ENCODE peak calls at places on chromosomes 4 and X, in six cellular contexts. O is lung, I is heart right ventricle, T is IMR-90, B is left ventricle myocardium inferior, Y is heart left ventricle. P is an unnamed sample.

GRCh38 chrX:50100188-50100587 is 100.6 kb downstream of the AKAP4 start:
- DNase-seq in O (no peak), I (no peak), T (no peak), B (no peak), Y (no peak), P (no peak)

GRCh38 chr4:181760560-181760959 is 482.6 kb upstream of the TENM3 start:
- DNase-seq in O (no peak), I (no peak), T (no peak), B (no peak), Y (no peak), P (no peak)

GRCh38 chr4:129641179-129641578 is 545.2 kb downstream of the C4orf33 start:
- DNase-seq in O (peak; percentile 50), I (no peak), T (peak; percentile 22), B (peak; percentile 20), Y (no peak), P (peak; percentile 56)

GRCh38 chr4:48141048-48141447 is 7.0 kb upstream of the TXK start:
- DNase-seq in O (no peak), I (no peak), T (peak; percentile 56), B (no peak), Y (no peak), P (no peak)

GRCh38 chrX:7263961-7264360 is 116.0 kb upstream of the PUDP start:
- DNase-seq in O (no peak), I (no peak), T (no peak), B (no peak), Y (no peak), P (no peak)

GRCh38 chr4:119695216-119695615 is 66.6 kb upstream of the PDE5A start:
- DNase-seq in O (no peak), I (no peak), T (peak; percentile 46), B (no peak), Y (no peak), P (no peak)

GRCh38 chr4:188941524-188942109 is 802.4 kb downstream of the TRIML1 start:
- DNase-seq in O (no peak), I (no peak), T (peak; percentile 100), B (no peak), Y (no peak), P (no peak)

GRCh38 chr4:121484633-121485032 is 103.8 kb upstream of the QRFPR start:
- DNase-seq in O (no peak), I (no peak), T (peak; percentile 66), B (no peak), Y (no peak), P (no peak)

GRCh38 chr4:1769692-1770091 is 23.4 kb upstream of the FGFR3 start:
- DNase-seq in O (no peak), I (no peak), T (no peak), B (no peak), Y (no peak), P (no peak)

GRCh38 chr4:162149644-162150043 is 14.2 kb downstream of the FSTL5 start:
- DNase-seq in O (no peak), I (no peak), T (no peak), B (no peak), Y (no peak), P (no peak)

GRCh38 chr4:8284391-8284790 is 14.8 kb downstream of the HTRA3 start:
- DNase-seq in O (no peak), I (peak; percentile 17), T (no peak), B (no peak), Y (peak; percentile 58), P (no peak)

GRCh38 chr4:76955187-76955586 is 5.6 kb downstream of the SEPTIN11 start:
- DNase-seq in O (no peak), I (no peak), T (peak; percentile 69), B (no peak), Y (no peak), P (no peak)

GRCh38 chrX:88170528-88170927 is 576.5 kb upstream of the CPXCR1 start:
- DNase-seq in O (no peak), I (no peak), T (no peak), B (no peak), Y (no peak), P (no peak)

GRCh38 chr4:143389543-143390195 is 53.0 kb downstream of the GAB1 start:
- DNase-seq in O (no peak), I (no peak), T (peak; percentile 73), B (no peak), Y (no peak), P (no peak)

GRCh38 chrX:76555816-76556215 is 128.3 kb downstream of the MAGEE1 start:
- DNase-seq in O (no peak), I (no peak), T (peak; percentile 22), B (no peak), Y (no peak), P (no peak)

GRCh38 chrX:74420194-74421035 is 878 bp upstream of the SLC16A2 start:
- DNase-seq in O (peak; percentile 46), I (peak; percentile 77), T (peak; percentile 48), B (peak; percentile 75), Y (peak; percentile 87), P (peak; percentile 51)

GRCh38 chr4:153428816-153429592 is 37.2 kb upstream of the TMEM131L start:
- DNase-seq in O (no peak), I (no peak), T (peak; percentile 18), B (no peak), Y (no peak), P (no peak)

GRCh38 chr4:153432971-153433752 is 33.0 kb upstream of the TMEM131L start:
- DNase-seq in O (peak; percentile 69), I (peak; percentile 18), T (peak; percentile 64), B (peak; percentile 26), Y (no peak), P (peak; percentile 75)

GRCh38 chr4:153438916-153439756 is 27.0 kb upstream of the TMEM131L start:
- DNase-seq in O (no peak), I (no peak), T (no peak), B (no peak), Y (no peak), P (no peak)

GRCh38 chr4:153433753-153434105 is 32.4 kb upstream of the TMEM131L start:
- DNase-seq in O (no peak), I (no peak), T (no peak), B (no peak), Y (no peak), P (no peak)

GRCh38 chr4:153434190-153434589 is 32.0 kb upstream of the TMEM131L start:
- DNase-seq in O (no peak), I (no peak), T (no peak), B (no peak), Y (no peak), P (no peak)
- H3K27ac ChIP-seq in O (no peak overlapping the region), I (no peak overlapping the region), T (no peak overlapping the region), B (no peak overlapping the region), Y (no peak overlapping the region), P (no peak overlapping the region)

GRCh38 chrX:69028006-69028760 is 137.1 kb downstream of the PJA1 start:
- DNase-seq in O (peak; percentile 26), I (no peak), T (no peak), B (no peak), Y (no peak), P (no peak)
- H3K4me1 ChIP-seq in O (peaks cover 12% of the 10 kb centered on the region), I (peaks cover 6% of the 10 kb centered on the region), T (peaks cover 22% of the 10 kb centered on the region), B (peaks cover 33% of the 10 kb centered on the region), Y (no peaks in the 10 kb centered on the region), P (no peaks in the 10 kb centered on the region)

DNA sequence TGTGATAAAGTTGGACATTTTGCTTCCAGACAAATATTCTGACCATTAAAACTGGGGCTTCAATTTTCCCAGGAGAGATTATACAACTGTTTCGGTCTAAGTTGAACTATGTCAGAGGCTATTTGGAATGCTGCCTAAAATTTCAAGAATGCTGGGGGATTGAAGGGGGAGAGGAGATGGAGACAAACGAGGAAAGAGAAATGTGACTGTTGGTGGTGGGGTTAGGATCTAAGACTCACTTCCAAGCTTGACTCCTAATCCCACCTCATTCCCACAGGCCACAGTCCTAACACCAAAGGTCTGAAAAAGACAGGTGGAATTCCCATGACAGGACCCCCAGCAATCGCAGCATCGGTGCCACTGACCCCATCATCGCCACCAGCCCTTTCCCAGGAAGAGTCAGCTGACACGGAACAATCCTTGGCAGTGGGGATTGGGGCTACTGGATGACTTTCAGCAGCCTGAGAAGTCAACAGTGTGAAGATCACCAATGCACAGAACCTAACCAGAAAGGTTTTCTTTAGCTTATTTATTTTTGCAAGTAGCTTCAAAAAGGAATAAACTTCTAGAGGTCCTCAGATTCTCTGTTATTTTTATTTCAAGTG is 74.0 kb upstream of the PRSS48 start:
- DNase-seq in O (no peak), I (no peak), T (peak; percentile 14), B (no peak), Y (no peak), P (no peak)
- H3K27ac ChIP-seq in O (no peak overlapping the region), I (peak overlapping the region; percentile 76), T (peak overlapping the region; percentile 2), B (peak overlapping the region; percentile 77), Y (peak overlapping the region; percentile 76), P (no peak overlapping the region)

GRCh38 chr4:30755306-30755705 is 35.1 kb downstream of the PCDH7 start:
- DNase-seq in O (no peak), I (no peak), T (no peak), B (no peak), Y (no peak), P (no peak)
- H3K4me1 ChIP-seq in O (no peaks in the 10 kb centered on the region), I (no peaks in the 10 kb centered on the region), T (peaks cover 21% of the 10 kb centered on the region), B (peaks cover 5% of the 10 kb centered on the region), Y (no peaks in the 10 kb centered on the region), P (no peaks in the 10 kb centered on the region)

DNA sequence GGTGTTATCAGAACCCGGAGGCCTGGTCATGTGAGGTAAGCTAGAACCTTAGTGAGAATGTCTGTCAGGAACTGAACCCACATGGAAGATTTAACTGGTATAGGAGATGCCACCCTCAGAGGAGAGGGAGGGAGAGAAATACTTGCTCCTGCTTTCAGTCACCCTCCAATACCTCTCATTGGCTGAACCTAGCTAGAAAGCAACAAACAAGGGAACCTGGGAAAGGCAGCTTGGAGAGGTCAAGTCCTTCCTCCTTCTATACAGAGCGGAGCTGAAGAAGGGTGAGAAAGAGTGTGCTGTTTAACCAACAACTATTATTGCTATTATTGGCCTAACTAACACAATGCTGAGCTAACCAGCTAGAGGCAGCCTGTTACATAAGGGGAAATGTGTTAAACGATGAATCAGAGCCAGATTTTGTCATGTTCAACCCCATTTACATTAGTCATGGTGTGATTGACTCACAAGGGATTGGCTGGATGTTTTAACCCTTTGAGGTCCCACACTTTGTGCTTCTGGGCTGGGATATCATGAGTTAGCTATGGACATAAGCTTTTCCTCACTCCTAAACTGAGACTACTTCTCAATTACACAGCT is 96.5 kb upstream of the ESX1 start:
- DNase-seq in O (no peak), I (no peak), T (peak; percentile 82), B (no peak), Y (no peak), P (no peak)
- H3K27ac ChIP-seq in O (no peak overlapping the region), I (no peak overlapping the region), T (no peak overlapping the region), B (no peak overlapping the region), Y (no peak overlapping the region), P (no peak overlapping the region)

GRCh38 chr4:136754810-136755530 is 777.3 kb downstream of the PCDH18 start:
- DNase-seq in O (no peak), I (no peak), T (peak; percentile 39), B (no peak), Y (no peak), P (no peak)
- H3K4me1 ChIP-seq in O (no peaks in the 10 kb centered on the region), I (no peaks in the 10 kb centered on the region), T (peaks cover 2% of the 10 kb centered on the region), B (no peaks in the 10 kb centered on the region), Y (no peaks in the 10 kb centered on the region), P (no peaks in the 10 kb centered on the region)

DNA sequence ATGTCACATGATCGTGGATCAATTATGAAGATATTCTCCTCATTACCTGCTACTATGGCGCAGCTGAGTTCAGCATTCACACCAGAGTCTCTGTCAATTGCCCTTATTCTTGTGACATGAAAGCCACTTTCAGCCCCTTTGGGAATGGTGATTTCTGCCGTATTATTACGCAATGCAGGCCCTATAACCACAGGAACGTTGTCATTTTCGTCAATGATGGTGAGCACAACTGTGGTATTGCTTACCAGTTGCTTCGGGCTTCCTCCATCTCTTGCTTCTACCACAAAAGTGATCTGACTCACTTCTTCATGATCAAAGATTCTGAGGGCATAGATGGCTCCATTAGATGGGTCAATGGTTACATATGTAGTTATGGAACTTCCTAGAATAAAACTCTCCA is 2.1 kb downstream of the PCDH18 start:
- DNase-seq in O (no peak), I (no peak), T (peak; percentile 79), B (no peak), Y (no peak), P (no peak)
- H3K27ac ChIP-seq in O (no peak overlapping the region), I (peak overlapping the region; percentile 86), T (peak overlapping the region; percentile 69), B (peak overlapping the region; percentile 85), Y (peak overlapping the region; percentile 87), P (peak overlapping the region; percentile 39)